ENCODE peak calls at places on chromosomes 11 and 22, in ten cellular contexts. T, D, U, M, O, R, K, P, A and N are unnamed samples. For H3K9me3, the result is how much of the 10 kb centered on the place peaks cover.

GRCh38 chr22:40076702-40077645 is 82.2 kb downstream of the FAM83F start:
- DNase-seq in T (no peak), D (no peak), U (no peak), M (no peak), O (peak), R (no peak), K (no peak), P (no peak), A (peak), N (no peak)

GRCh38 chr11:85530596-85530995 is 96.5 kb downstream of the DLG2 start:
- DNase-seq in T (no peak), D (no peak), U (no peak), M (no peak), O (no peak), R (no peak), K (no peak), P (no peak), A (no peak), N (no peak)

GRCh38 chr22:49936973-49937757 is 18.7 kb downstream of the CRELD2 start:
- DNase-seq in T (no peak), D (peak), U (no peak), M (peak), O (peak), R (no peak), K (no peak), P (no peak), A (no peak), N (no peak)

GRCh38 chr22:35312198-35313059 is 12.7 kb downstream of the TOM1 start:
- DNase-seq in T (peak), D (peak), U (no peak), M (peak), O (peak), R (no peak), K (no peak), P (no peak), A (no peak), N (no peak)

GRCh38 chr11:63945482-63946163 is 6.8 kb downstream of the NAA40 start:
- DNase-seq in T (peak), D (peak), U (no peak), M (peak), O (peak), R (peak), K (peak), P (peak), A (peak), N (peak)

GRCh38 chr11:111378773-111379499 is at the start of gene POU2AF1:
- DNase-seq in T (no peak), D (no peak), U (peak), M (no peak), O (no peak), R (no peak), K (no peak), P (peak), A (no peak), N (no peak)

GRCh38 chr11:83047515-83048225 is 24.0 kb downstream of the RAB30 start:
- DNase-seq in T (no peak), D (no peak), U (no peak), M (no peak), O (no peak), R (no peak), K (no peak), P (no peak), A (no peak), N (no peak)

GRCh38 chr22:36253523-36254490 is 874 bp downstream of the APOL1 start:
- DNase-seq in T (no peak), D (no peak), U (no peak), M (no peak), O (no peak), R (peak), K (no peak), P (no peak), A (no peak), N (peak)

GRCh38 chr22:17896552-17896951 is 122.3 kb upstream of the BID start:
- DNase-seq in T (no peak), D (no peak), U (no peak), M (no peak), O (peak), R (peak), K (no peak), P (no peak), A (no peak), N (no peak)

GRCh38 chr22:36010913-36011312 is 17.7 kb downstream of the RBFOX2 start:
- DNase-seq in T (no peak), D (no peak), U (no peak), M (no peak), O (no peak), R (no peak), K (no peak), P (no peak), A (peak), N (no peak)

GRCh38 chr11:117629146-117629545 is 167.9 kb downstream of the DSCAML1 start:
- DNase-seq in T (no peak), D (peak), U (no peak), M (no peak), O (no peak), R (no peak), K (no peak), P (no peak), A (no peak), N (no peak)

GRCh38 chr11:44524751-44525171 is 40.7 kb upstream of the CD82 start:
- DNase-seq in T (no peak), D (no peak), U (no peak), M (no peak), O (no peak), R (no peak), K (no peak), P (no peak), A (no peak), N (no peak)

GRCh38 chr22:48888466-48889208 is 939.0 kb downstream of the BRD1 start:
- DNase-seq in T (peak), D (peak), U (no peak), M (no peak), O (no peak), R (no peak), K (no peak), P (no peak), A (no peak), N (no peak)

GRCh38 chr22:48891688-48892380 is 935.8 kb downstream of the BRD1 start:
- DNase-seq in T (no peak), D (peak), U (no peak), M (no peak), O (no peak), R (no peak), K (no peak), P (no peak), A (no peak), N (no peak)

GRCh38 chr22:48889209-48889830 is 938.4 kb downstream of the BRD1 start:
- DNase-seq in T (no peak), D (peak), U (no peak), M (no peak), O (no peak), R (no peak), K (no peak), P (no peak), A (no peak), N (no peak)

GRCh38 chr22:48890693-48891554 is 936.7 kb downstream of the BRD1 start:
- DNase-seq in T (no peak), D (peak), U (no peak), M (no peak), O (no peak), R (no peak), K (no peak), P (no peak), A (no peak), N (peak)

GRCh38 chr22:48889887-48890692 is 937.6 kb downstream of the BRD1 start:
- DNase-seq in T (peak), D (peak), U (no peak), M (no peak), O (no peak), R (no peak), K (no peak), P (no peak), A (no peak), N (no peak)
- H3K9me3 ChIP-seq in T (under half), D (under half), U (under half), M (under half), O (under half), R (under half), K (under half), P (under half), A (half or more), N (under half)

DNA sequence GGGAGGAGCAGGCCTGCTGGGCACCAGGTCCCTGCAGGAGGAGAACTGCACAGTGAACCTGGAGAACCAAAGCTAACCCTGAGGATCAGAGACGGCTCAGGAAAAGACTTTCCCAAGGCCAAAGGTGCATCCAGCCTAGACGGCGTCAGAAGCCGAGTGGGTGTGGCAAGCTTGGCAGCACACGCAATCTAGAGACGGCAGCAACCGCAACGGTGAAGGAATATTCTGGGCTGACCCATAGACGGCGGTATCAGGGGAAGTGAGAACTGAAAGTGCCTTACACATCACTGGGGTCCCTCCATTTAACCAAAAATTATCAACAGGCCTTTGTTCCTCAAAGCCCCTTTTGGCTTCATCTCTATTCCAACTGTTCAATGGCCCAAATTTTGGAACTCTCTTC is 26.2 kb downstream of the SPATA19 start:
- DNase-seq in T (no peak), D (no peak), U (no peak), M (no peak), O (no peak), R (no peak), K (no peak), P (no peak), A (no peak), N (no peak)
- H3K9me3 ChIP-seq in T (under half), D (under half), U (under half), M (under half), O (under half), R (under half), K (under half), P (under half), A (half or more), N (under half)

GRCh38 chr11:55357560-55358184 is 10.1 kb upstream of the OR4A15 start:
- DNase-seq in T (no peak), D (no peak), U (no peak), M (no peak), O (no peak), R (peak), K (peak), P (no peak), A (no peak), N (no peak)
- H3K9me3 ChIP-seq in T (under half), D (under half), U (half or more), M (under half), O (under half), R (under half), K (under half), P (under half), A (under half), N (under half)

GRCh38 chr22:48153726-48154125 is 1391.3 kb downstream of the TBC1D22A start:
- DNase-seq in T (peak), D (no peak), U (no peak), M (no peak), O (no peak), R (no peak), K (no peak), P (no peak), A (no peak), N (no peak)

GRCh38 chr22:48154169-48154942 is 1391.9 kb downstream of the TBC1D22A start:
- DNase-seq in T (peak), D (no peak), U (no peak), M (no peak), O (no peak), R (no peak), K (no peak), P (no peak), A (no peak), N (no peak)

GRCh38 chr22:48151641-48152040 is 1389.2 kb downstream of the TBC1D22A start:
- DNase-seq in T (no peak), D (no peak), U (no peak), M (no peak), O (no peak), R (no peak), K (no peak), P (no peak), A (no peak), N (no peak)

GRCh38 chr22:48152916-48153315 is 1390.5 kb downstream of the TBC1D22A start:
- DNase-seq in T (peak), D (no peak), U (no peak), M (no peak), O (no peak), R (no peak), K (no peak), P (no peak), A (no peak), N (no peak)

GRCh38 chr22:48152154-48152775 is 1389.8 kb downstream of the TBC1D22A start:
- DNase-seq in T (no peak), D (no peak), U (no peak), M (no peak), O (no peak), R (peak), K (no peak), P (no peak), A (no peak), N (no peak)
- H3K9me3 ChIP-seq in T (under half), D (under half), U (under half), M (under half), O (under half), R (under half), K (under half), P (under half), A (half or more), N (under half)

GRCh38 chr11:126719740-126720139 is 280.8 kb downstream of the KIRREL3 start:
- DNase-seq in T (no peak), D (no peak), U (no peak), M (no peak), O (no peak), R (no peak), K (no peak), P (no peak), A (no peak), N (no peak)
- H3K9me3 ChIP-seq in T (under half), D (under half), U (under half), M (under half), O (under half), R (under half), K (under half), P (under half), A (under half), N (under half)